ENCODE peak calls at places on chromosomes 3 and 15, in six cellular contexts. C, O, V, L, A and K are unnamed samples.

GRCh38 chr15:66778716-66779115 is 76.7 kb downstream of the SMAD6 start:
- DNase-seq in A (no peak), C (no peak), L (no peak), O (no peak), V (no peak), K (no peak)

GRCh38 chr3:41893977-41894376 is 67.9 kb downstream of the ULK4 start:
- DNase-seq in O (no peak), L (peak; percentile 75), V (no peak), C (no peak), A (no peak), K (peak; percentile 12)

GRCh38 chr15:33994005-33994615 is 25.8 kb downstream of the CHRM5 start:
- DNase-seq in C (no peak), L (peak; percentile 32), O (no peak), V (no peak), A (no peak), K (no peak)

GRCh38 chr15:94584833-94585244 is 353.5 kb downstream of the MCTP2 start:
- DNase-seq in A (no peak), L (peak; percentile 98), C (peak; percentile 21), O (no peak), V (no peak), K (no peak)

GRCh38 chr15:52183562-52184173 is 7.5 kb downstream of the GNB5 start:
- DNase-seq in V (no peak), A (no peak), O (peak; percentile 19), L (peak; percentile 51), C (peak; percentile 34), K (no peak)

GRCh38 chr15:70492240-70493177 is 270.8 kb downstream of the UACA start:
- DNase-seq in V (peak; percentile 83), A (no peak), O (peak; percentile 76), L (peak; percentile 18), C (no peak), K (peak; percentile 70)

GRCh38 chr15:71444866-71445590 is 329.8 kb downstream of the THSD4 start:
- DNase-seq in O (no peak), C (no peak), A (no peak), V (no peak), L (no peak), K (no peak)

GRCh38 chr3:70110066-70110465 is 110.5 kb downstream of the SAMMSON start:
- DNase-seq in A (no peak), O (no peak), L (no peak), V (no peak), C (no peak), K (no peak)

GRCh38 chr3:141782386-141782932 is 19.3 kb downstream of the GRK7 start:
- DNase-seq in C (no peak), V (no peak), L (peak; percentile 50), A (no peak), O (no peak), K (no peak)

GRCh38 chr3:31116651-31117050 is 222.2 kb upstream of the GADL1 start:
- DNase-seq in C (no peak), L (peak; percentile 59), O (no peak), V (peak; percentile 9), A (no peak), K (no peak)

GRCh38 chr3:5731100-5731499 is 543.6 kb downstream of the EDEM1 start:
- DNase-seq in C (no peak), V (no peak), L (no peak), O (no peak), A (no peak), K (no peak)

GRCh38 chr3:111744611-111745010 is 114.5 kb upstream of the PHLDB2 start:
- DNase-seq in L (no peak), O (no peak), A (no peak), C (no peak), V (no peak), K (no peak)

GRCh38 chr15:69357773-69358765 is 56.1 kb upstream of the KIF23 start:
- DNase-seq in A (no peak), L (no peak), O (no peak), V (no peak), C (peak; percentile 65), K (no peak)

GRCh38 chr3:131806736-131807135 is 228.1 kb downstream of the CPNE4 start:
- DNase-seq in C (no peak), L (no peak), O (no peak), A (no peak), V (no peak), K (no peak)

GRCh38 chr3:22729981-22730380 is 473.1 kb upstream of the UBE2E2 start:
- DNase-seq in O (no peak), V (no peak), L (no peak), C (no peak), A (no peak), K (no peak)

GRCh38 chr3:61961882-61962281 is 400.5 kb downstream of the PTPRG start:
- DNase-seq in C (no peak), L (no peak), V (no peak), A (no peak), O (no peak), K (no peak)

GRCh38 chr3:18423401-18424212 is 1.5 kb downstream of the SATB1 start:
- DNase-seq in C (peak; percentile 20), L (peak; percentile 61), O (peak; percentile 61), A (peak; percentile 57), V (no peak), K (peak; percentile 37)

GRCh38 chr3:188082040-188082439 is 71.9 kb upstream of the LPP start:
- DNase-seq in C (no peak), L (no peak), V (no peak), O (no peak), A (no peak), K (no peak)

GRCh38 chr3:38157562-38157961 is 7.8 kb upstream of the OXSR1 start:
- DNase-seq in L (no peak), C (no peak), V (no peak), A (no peak), O (no peak), K (no peak)

GRCh38 chr3:38314112-38314766 is 32.1 kb downstream of the SLC22A14 start:
- DNase-seq in C (no peak), A (no peak), V (no peak), O (no peak), L (no peak), K (no peak)

GRCh38 chr3:132464066-132464465 is 46.8 kb downstream of the DNAJC13 start:
- DNase-seq in L (no peak), V (no peak), A (no peak), C (no peak), O (no peak), K (no peak)

GRCh38 chr15:70252056-70252935 is 154.6 kb upstream of the TLE3 start:
- DNase-seq in V (peak; percentile 65), C (no peak), L (no peak), A (no peak), O (no peak), K (no peak)

GRCh38 chr3:152968388-152969024 is 133.6 kb downstream of the P2RY1 start:
- DNase-seq in A (no peak), L (peak; percentile 83), V (no peak), O (no peak), C (no peak), K (no peak)

GRCh38 chr3:45779746-45780735 is 16.3 kb downstream of the SLC6A20 start:
- DNase-seq in O (no peak), A (no peak), L (no peak), C (no peak), V (no peak), K (no peak)

GRCh38 chr3:58880182-58880581 is 169.6 kb downstream of the CFAP20DC start:
- DNase-seq in V (no peak), O (no peak), L (peak; percentile 31), C (no peak), A (no peak), K (no peak)

GRCh38 chr3:58874248-58874741 is 175.5 kb downstream of the CFAP20DC start:
- DNase-seq in C (no peak), L (peak; percentile 76), A (no peak), V (no peak), O (no peak), K (no peak)

GRCh38 chr3:58874795-58875194 is 175.0 kb downstream of the CFAP20DC start:
- DNase-seq in A (no peak), V (no peak), C (no peak), O (no peak), L (no peak), K (no peak)
- H3K27ac ChIP-seq in A (no peak overlapping the region), V (no peak overlapping the region), C (no peak overlapping the region), O (no peak overlapping the region), L (peak overlapping the region; percentile 84), K (no peak overlapping the region)

GRCh38 chr15:43370310-43370974 is 401 bp downstream of the ZSCAN29 start:
- DNase-seq in O (peak; percentile 22), V (peak; percentile 72), A (no peak), L (peak; percentile 48), C (peak; percentile 11), K (peak; percentile 18)

GRCh38 chr15:43376017-43376705 is 5.3 kb downstream of the TUBGCP4 start:
- DNase-seq in O (peak; percentile 17), C (no peak), A (no peak), V (no peak), L (peak; percentile 21), K (no peak)

GRCh38 chr15:43370975-43371974 is at the start of the genes TUBGCP4 and ZSCAN29:
- DNase-seq in O (peak; percentile 81), C (peak; percentile 79), A (peak; percentile 84), L (peak; percentile 81), V (peak; percentile 97), K (peak; percentile 85)
- TF ChIP-seq POLR2A in O (peak; percentile 59), C (no peak), A (no peak), L (peak; percentile 40), V (no peak), K (no peak)

GRCh38 chr3:129228891-129229585 is 20.4 kb upstream of the COPG1 start:
- DNase-seq in C (no peak), A (no peak), L (peak; percentile 53), V (no peak), O (no peak), K (peak; percentile 48)
- H3K27ac ChIP-seq in C (no peak overlapping the region), A (peak overlapping the region; percentile 88), L (peak overlapping the region; percentile 1), V (peak overlapping the region; percentile 84), O (peak overlapping the region; percentile 85), K (peak overlapping the region; percentile 81)

GRCh38 chr3:51396401-51396800 is 5.3 kb downstream of the RBM15B start:
- DNase-seq in V (no peak), L (no peak), O (no peak), C (no peak), A (no peak), K (no peak)
- TF ChIP-seq POLR2A in V (no peak), L (no peak), O (no peak), C (no peak), A (no peak), K (no peak)

GRCh38 chr3:175316799-175317198 is 457.7 kb downstream of the NAALADL2 start:
- DNase-seq in O (no peak), C (no peak), A (no peak), L (no peak), V (no peak), K (no peak)
- H3K27ac ChIP-seq in O (no peak overlapping the region), C (no peak overlapping the region), A (no peak overlapping the region), L (no peak overlapping the region), V (no peak overlapping the region), K (no peak overlapping the region)